ENCODE peak calls at places on chromosomes 16 and 17, in six cellular contexts. A is iPS DF 6.9; C is T1000; O is stimulated activated CD4-positive, alpha-beta T cell treated with anti-CD3 and anti-CD28 coated beads, Interleukin-4, amount 100 ng/mL, for 24 hours; I is occipital lobe; N is stimulated activated CD8-positive, alpha-beta memory T cell treated with anti-CD3 and anti-CD28 coated beads, Interleukin-7, amount 100 ng/mL, for 1 hour. E is an unnamed sample.

GRCh38 chr16:83205896-83206295 is 579.1 kb downstream of the CDH13 start:
- DNase-seq in O (no peak), N (no peak), A (no peak), C (no peak), I (no peak), E (no peak)

GRCh38 chr17:79290726-79291125 is 216.1 kb downstream of the ENGASE start:
- DNase-seq in O (no peak), A (no peak), N (no peak), C (no peak), I (no peak), E (no peak)

GRCh38 chr16:15857779-15858560 is 1.1 kb upstream of the MYH11 start:
- DNase-seq in N (no peak), C (no peak), I (no peak), A (no peak), O (no peak), E (no peak)

GRCh38 chr17:76307299-76307965 is 644 bp downstream of the QRICH2 start:
- DNase-seq in A (no peak), I (no peak), N (no peak), C (no peak), O (no peak), E (no peak)

GRCh38 chr17:74742153-74742515 is 5.1 kb downstream of the RAB37 start:
- DNase-seq in N (no peak), I (no peak), C (peak), A (no peak), O (peak), E (no peak)

GRCh38 chr17:65783845-65784334 is 222.4 kb upstream of the AXIN2 start:
- DNase-seq in I (no peak), C (peak), A (no peak), N (no peak), O (no peak), E (no peak)

GRCh38 chr17:45577571-45578279 is 87.2 kb upstream of the PLEKHM1 start:
- DNase-seq in A (no peak), N (no peak), O (no peak), C (no peak), I (no peak), E (no peak)

GRCh38 chr17:68356520-68356919 is 65.2 kb downstream of the ARSG start:
- DNase-seq in O (peak), A (no peak), I (no peak), N (peak), C (no peak), E (peak)

GRCh38 chr17:69142473-69142802 is 743 bp upstream of the ABCA6 start:
- DNase-seq in O (no peak), C (no peak), I (no peak), N (no peak), A (no peak), E (no peak)

GRCh38 chr16:30352488-30353401 is 2.4 kb downstream of the CD2BP2 start:
- DNase-seq in I (no peak), A (no peak), C (no peak), O (no peak), N (no peak), E (no peak)

GRCh38 chr17:68398731-68399637 is 58.3 kb downstream of the WIPI1 start:
- DNase-seq in I (no peak), N (no peak), C (peak), O (peak), A (no peak), E (no peak)

GRCh38 chr16:29820271-29820701 is at the start of gene MVP:
- DNase-seq in I (peak), N (no peak), C (no peak), O (peak), A (no peak), E (no peak)

GRCh38 chr17:602436-602835 is 112.2 kb downstream of the VPS53 start:
- DNase-seq in N (no peak), O (no peak), I (no peak), A (no peak), C (no peak), E (no peak)

GRCh38 chr17:57279432-57279831 is 23.1 kb downstream of the MSI2 start:
- DNase-seq in C (no peak), I (no peak), N (no peak), O (no peak), A (no peak), E (no peak)

GRCh38 chr16:49734330-49734729 is 121.6 kb downstream of the ZNF423 start:
- DNase-seq in O (no peak), A (no peak), C (no peak), I (no peak), N (no peak), E (no peak)

E was measured in central memory CD8-positive, alpha-beta T cell.